ENCODE peak calls at places on chromosomes 5 and 9, in four cellular contexts. J, S, V and K are unnamed samples.

GRCh38 chr5:88833371-88834107 is 49.4 kb downstream of the MEF2C start:
- DNase-seq in J (no peak), S (no peak), V (no peak), K (no peak)

GRCh38 chr9:33158555-33159057 is 8.5 kb downstream of the B4GALT1 start:
- DNase-seq in S (no peak), J (no peak), V (no peak), K (no peak)

GRCh38 chr5:61640631-61641030 is 308.6 kb downstream of the ZSWIM6 start:
- DNase-seq in V (no peak), J (no peak), S (no peak), K (no peak)

GRCh38 chr5:107542428-107542827 is 128.3 kb downstream of the EFNA5 start:
- DNase-seq in V (no peak), J (peak; percentile 61), S (peak; percentile 19), K (no peak)

GRCh38 chr9:74817281-74818181 is 70.2 kb downstream of the TRPM6 start:
- DNase-seq in S (no peak), J (no peak), V (no peak), K (no peak)

GRCh38 chr5:73654861-73655318 is 28.9 kb downstream of the ARHGEF28 start:
- DNase-seq in J (peak; percentile 71), S (no peak), V (no peak), K (no peak)

GRCh38 chr9:37676411-37676830 is 25.7 kb downstream of the FRMPD1 start:
- DNase-seq in S (no peak), V (no peak), J (no peak), K (no peak)

GRCh38 chr5:176784218-176785165 is 25.9 kb upstream of the UNC5A start:
- DNase-seq in V (no peak), J (peak; percentile 15), S (no peak), K (no peak)

GRCh38 chr5:6712136-6712581 is 1.1 kb upstream of the TENT4A start:
- DNase-seq in J (peak; percentile 52), V (peak; percentile 53), S (peak; percentile 39), K (peak; percentile 48)

GRCh38 chr9:79134654-79135053 is 437.1 kb upstream of the TLE4 start:
- DNase-seq in J (no peak), S (peak; percentile 42), V (no peak), K (peak; percentile 52)

GRCh38 chr5:175235251-175235963 is 208.6 kb downstream of the DRD1 start:
- DNase-seq in S (no peak), J (no peak), V (no peak), K (no peak)

GRCh38 chr9:116327702-116328440 is 174.3 kb downstream of the PAPPA start:
- DNase-seq in V (no peak), J (no peak), S (no peak), K (no peak)

GRCh38 chr5:91025449-91025848 is 357.7 kb downstream of the ARRDC3 start:
- DNase-seq in S (no peak), J (no peak), V (no peak), K (no peak)

GRCh38 chr9:96567203-96567700 is 52.4 kb downstream of the CDC14B start:
- DNase-seq in J (no peak), S (peak; percentile 31), V (peak; percentile 11), K (no peak)

GRCh38 chr5:64158827-64159226 is 6.8 kb upstream of the RNF180 start:
- DNase-seq in J (no peak), V (no peak), S (no peak), K (no peak)

GRCh38 chr9:120889606-120890396 is 12.8 kb upstream of the PHF19 start:
- DNase-seq in S (no peak), V (no peak), J (no peak), K (no peak)

GRCh38 chr9:84137968-84138367 is 157.4 kb downstream of the RMI1 start:
- DNase-seq in J (no peak), V (no peak), S (no peak), K (no peak)

GRCh38 chr5:55850839-55851674 is at the start of gene IL31RA:
- DNase-seq in V (no peak), J (peak; percentile 11), S (no peak), K (no peak)
- TF ChIP-seq ELF4 in V (no peak), J (no peak), S (no peak), K (no peak)

DNA sequence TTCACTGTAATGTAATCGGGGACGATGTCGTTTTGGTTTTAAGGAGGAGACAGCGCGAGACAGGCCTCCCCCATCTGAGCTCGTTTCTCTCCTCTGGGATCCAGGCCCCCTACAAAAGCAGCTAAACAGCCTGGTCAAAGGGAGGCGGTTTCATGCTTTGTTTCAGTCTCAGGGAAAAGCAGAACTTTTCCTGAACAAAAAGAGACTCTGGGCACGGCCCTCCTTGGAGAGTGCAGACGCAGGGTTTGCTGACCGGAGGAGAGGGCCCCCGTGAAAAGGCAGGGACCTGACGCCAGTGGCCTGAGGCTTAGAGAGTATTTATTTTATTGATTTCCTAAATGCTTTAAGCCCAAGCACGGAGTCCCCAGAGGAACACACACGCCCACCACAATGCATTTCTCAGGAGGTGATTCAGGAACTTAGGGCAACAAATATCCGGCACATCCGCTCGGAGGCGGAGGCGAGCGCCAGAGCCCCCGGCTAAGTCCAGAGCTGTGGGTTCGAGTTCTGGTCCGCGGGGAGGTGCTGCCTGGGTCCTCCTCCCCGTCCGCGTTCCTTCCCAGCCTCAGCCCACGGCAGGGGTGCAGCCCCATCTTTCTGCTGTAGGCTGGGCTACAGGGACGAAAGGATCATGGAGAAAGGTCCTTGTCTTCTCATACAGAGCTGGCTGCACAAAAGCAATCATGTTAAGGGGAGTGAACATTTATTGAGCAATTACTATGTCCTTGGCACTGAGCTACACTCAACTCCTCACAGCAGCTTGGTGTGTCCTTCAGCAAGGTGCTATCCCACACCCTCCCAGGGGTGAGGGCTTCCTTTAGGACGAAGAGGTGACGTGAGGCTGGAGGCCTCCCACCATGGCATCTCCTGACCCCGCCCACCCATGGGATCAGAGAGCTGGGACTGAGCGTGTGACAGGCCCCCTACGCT is 40.0 kb downstream of the PTGES start:
- DNase-seq in S (no peak), J (no peak), V (no peak), K (no peak)
- TF ChIP-seq ELF4 in S (no peak), J (no peak), V (no peak), K (no peak)

DNA sequence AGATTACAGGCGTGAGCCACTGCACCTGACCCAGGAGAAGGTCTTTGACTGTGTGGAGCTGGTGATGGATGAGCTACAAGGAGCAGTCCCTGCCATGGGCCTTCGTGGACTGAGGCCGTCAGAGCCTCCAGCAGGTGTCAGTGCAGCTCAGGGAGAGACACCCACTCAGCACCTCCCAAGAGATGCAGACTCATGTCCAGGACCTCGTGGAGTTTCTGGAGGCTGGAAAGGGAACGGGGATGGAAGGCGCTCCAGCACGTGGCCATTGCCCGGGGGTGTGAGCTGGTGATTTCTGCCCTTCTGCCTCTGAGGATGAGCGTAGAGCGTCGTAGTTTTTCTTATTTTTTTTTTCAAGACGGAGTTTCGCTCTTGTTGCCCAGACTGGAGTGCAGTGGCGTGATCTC is 9.5 kb downstream of the TOR4A start:
- DNase-seq in J (peak; percentile 68), S (peak; percentile 86), V (peak; percentile 86), K (peak; percentile 75)
- TF ChIP-seq ELF4 in J (no peak), S (no peak), V (no peak), K (no peak)

GRCh38 chr5:170302729-170303501 is 5.3 kb upstream of the LCP2 start:
- DNase-seq in V (peak; percentile 56), S (no peak), J (no peak), K (peak; percentile 20)
- TF ChIP-seq ELF4 in V (no peak), S (no peak), J (no peak), K (no peak)

GRCh38 chr9:68981825-68982224 is 32.1 kb downstream of the PRKACG start:
- DNase-seq in S (peak; percentile 15), J (no peak), V (no peak), K (no peak)
- TF ChIP-seq ELF4 in S (no peak), J (no peak), V (no peak), K (no peak)

GRCh38 chr5:102681403-102681983 is 73.6 kb upstream of the PAM start:
- DNase-seq in S (peak; percentile 69), V (peak; percentile 46), J (peak; percentile 46), K (peak; percentile 74)

GRCh38 chr5:102682102-102682647 is 72.9 kb upstream of the PAM start:
- DNase-seq in S (no peak), J (no peak), V (no peak), K (no peak)

DNA sequence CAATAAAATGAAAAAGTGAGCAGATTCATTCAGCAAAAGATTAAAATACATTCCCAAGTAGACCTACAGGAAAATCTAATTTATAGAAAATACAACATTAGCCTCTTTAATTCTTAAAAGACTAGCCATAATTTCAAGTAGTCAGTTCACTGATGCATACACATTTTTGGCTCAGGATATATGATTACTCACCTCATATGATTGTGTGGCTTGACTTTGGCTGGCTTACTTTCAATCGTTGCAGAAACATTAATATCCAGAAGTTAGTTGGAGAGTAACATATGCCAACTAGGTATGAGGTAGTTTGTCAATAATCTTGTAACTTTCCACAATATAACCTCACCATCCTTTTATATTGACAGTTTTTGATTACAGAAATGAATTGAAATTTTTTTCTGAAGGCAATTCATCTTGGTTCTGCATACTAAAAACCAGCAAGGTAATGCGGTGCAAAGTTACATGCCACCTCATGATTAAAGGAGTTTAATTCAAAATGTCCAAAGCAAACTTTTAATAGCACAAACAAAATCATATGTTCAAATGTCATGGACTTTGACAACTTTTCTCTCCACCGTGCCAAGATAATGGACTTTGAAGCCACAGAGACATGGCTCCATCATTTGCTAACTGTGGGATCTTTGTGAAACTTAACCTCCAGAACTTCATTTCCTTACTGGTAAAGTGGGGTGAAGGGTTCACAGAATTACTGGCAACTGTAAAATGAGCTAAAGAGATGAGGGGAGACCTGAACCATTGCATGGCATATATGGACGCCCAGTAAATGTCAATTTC is 76.6 kb upstream of the PAM start:
- DNase-seq in J (no peak), S (no peak), V (no peak), K (no peak)
- TF ChIP-seq ELF4 in J (no peak), S (no peak), V (no peak), K (no peak)